ENCODE peak calls at places on chromosomes 3 and 15, in six cellular contexts. S, I, Z, V, B and C are unnamed samples.

GRCh38 chr15:100311099-100311751 is 30.6 kb downstream of the ADAMTS17 start:
- DNase-seq in I (no peak), V (no peak), S (no peak), B (no peak), Z (no peak), C (no peak)

GRCh38 chr3:32381922-32382321 is 9.7 kb upstream of the CMTM7 start:
- DNase-seq in V (no peak), Z (no peak), S (no peak), I (no peak), B (no peak), C (no peak)

GRCh38 chr3:127978636-127979035 is 63.6 kb downstream of the KBTBD12 start:
- DNase-seq in I (peak; percentile 5), Z (no peak), S (no peak), B (no peak), V (no peak), C (no peak)

GRCh38 chr15:89768071-89768500 is 8.0 kb upstream of the MESP2 start:
- DNase-seq in B (no peak), Z (no peak), S (no peak), I (peak; percentile 60), V (no peak), C (no peak)

GRCh38 chr3:9809615-9810356 is at the start of gene TTLL3:
- DNase-seq in S (peak; percentile 66), I (peak; percentile 36), V (no peak), B (no peak), Z (peak; percentile 67), C (peak; percentile 80)

GRCh38 chr3:182837855-182838454 is 44.7 kb downstream of the ATP11B start:
- DNase-seq in B (no peak), V (no peak), Z (no peak), I (peak; percentile 48), S (peak; percentile 46), C (no peak)

GRCh38 chr3:154779571-154779970 is 300.5 kb upstream of the MME start:
- DNase-seq in S (peak; percentile 32), I (peak; percentile 87), Z (no peak), V (no peak), B (no peak), C (no peak)

GRCh38 chr3:46861996-46862688 is 1.1 kb downstream of the MYL3 start:
- DNase-seq in B (no peak), I (no peak), S (no peak), Z (no peak), V (no peak), C (no peak)

GRCh38 chr15:58985443-58985842 is 2.0 kb upstream of the RNF111 start:
- DNase-seq in B (no peak), Z (no peak), V (no peak), S (no peak), I (peak; percentile 19), C (peak; percentile 45)

GRCh38 chr15:40234783-40235182 is 4.1 kb upstream of the PAK6 start:
- DNase-seq in I (no peak), S (no peak), V (no peak), Z (no peak), B (no peak), C (no peak)

GRCh38 chr15:31262901-31263671 is 63.5 kb upstream of the KLF13 start:
- DNase-seq in Z (no peak), B (peak; percentile 33), V (no peak), S (no peak), I (peak; percentile 7), C (no peak)

GRCh38 chr15:75646944-75647364 is 758 bp upstream of the SNX33 start:
- DNase-seq in Z (no peak), V (no peak), S (no peak), I (no peak), B (peak; percentile 38), C (peak; percentile 45)

GRCh38 chr3:13494463-13495350 is 14.6 kb downstream of the HDAC11 start:
- DNase-seq in B (no peak), S (peak; percentile 42), V (no peak), I (peak; percentile 21), Z (peak; percentile 21), C (no peak)

GRCh38 chr15:47266556-47266955 is 450.7 kb upstream of the SEMA6D start:
- DNase-seq in S (no peak), Z (no peak), V (no peak), B (peak; percentile 60), I (no peak), C (no peak)

GRCh38 chr3:195822131-195822696 is 10.5 kb upstream of the MUC4 start:
- DNase-seq in S (no peak), V (no peak), Z (no peak), I (no peak), B (peak; percentile 79), C (no peak)

GRCh38 chr15:81347910-81348309 is 24.0 kb upstream of the STARD5 start:
- DNase-seq in I (no peak), S (no peak), B (no peak), V (no peak), Z (no peak), C (no peak)

GRCh38 chr3:56012732-56013131 is 455.5 kb downstream of the ERC2 start:
- DNase-seq in B (no peak), Z (no peak), V (no peak), I (no peak), S (no peak), C (no peak)

GRCh38 chr3:58575986-58576652 is 1.1 kb downstream of the FAM107A start:
- DNase-seq in B (no peak), S (no peak), I (no peak), Z (no peak), V (no peak), C (no peak)

GRCh38 chr15:70154440-70155347 is 57.0 kb upstream of the TLE3 start:
- DNase-seq in B (no peak), Z (no peak), S (peak; percentile 97), V (no peak), I (peak; percentile 46), C (peak; percentile 38)

GRCh38 chr3:162492446-162493081 is 996.0 kb downstream of the OTOL1 start:
- DNase-seq in S (peak; percentile 47), I (peak; percentile 84), Z (no peak), V (no peak), B (peak; percentile 7), C (no peak)

GRCh38 chr3:184314700-184315505 is 497 bp downstream of the EIF4G1 start:
- DNase-seq in S (peak; percentile 84), V (no peak), B (peak; percentile 54), I (peak; percentile 76), Z (peak; percentile 48), C (no peak)

GRCh38 chr3:115074502-115074901 is 72.6 kb downstream of the ZBTB20 start:
- DNase-seq in I (peak; percentile 77), B (no peak), S (peak; percentile 21), V (no peak), Z (no peak), C (no peak)

GRCh38 chr3:153001428-153001827 is 160.6 kb upstream of the RAP2B start:
- DNase-seq in V (no peak), Z (no peak), S (no peak), I (no peak), B (no peak), C (no peak)

GRCh38 chr3:177596248-177596821 is 399.1 kb upstream of the TBL1XR1 start:
- DNase-seq in B (no peak), S (no peak), I (no peak), Z (no peak), V (no peak), C (no peak)

GRCh38 chr15:41575282-41575681 is 16.3 kb downstream of the TYRO3 start:
- DNase-seq in B (no peak), Z (no peak), I (no peak), S (no peak), V (no peak), C (no peak)

GRCh38 chr3:143627336-143627735 is 220.9 kb downstream of the SLC9A9 start:
- DNase-seq in S (peak; percentile 44), Z (no peak), I (peak; percentile 3), B (no peak), V (no peak), C (no peak)

GRCh38 chr3:159829056-159829995 is 159.3 kb upstream of the IL12A start:
- DNase-seq in B (no peak), I (peak; percentile 64), V (no peak), S (peak; percentile 59), Z (no peak), C (no peak)

GRCh38 chr15:98003528-98003927 is 43.0 kb downstream of the ARRDC4 start:
- DNase-seq in B (peak; percentile 25), V (no peak), Z (no peak), I (no peak), S (no peak), C (no peak)

GRCh38 chr3:51388286-51389029 is 2.6 kb upstream of the RBM15B start:
- DNase-seq in S (peak; percentile 52), I (peak; percentile 20), B (peak; percentile 85), V (no peak), Z (no peak), C (peak; percentile 56)

GRCh38 chr3:21738283-21738682 is 12.7 kb downstream of the ZNF385D start:
- DNase-seq in I (no peak), B (no peak), Z (no peak), V (no peak), S (no peak), C (no peak)

GRCh38 chr3:21734746-21735145 is 16.3 kb downstream of the ZNF385D start:
- DNase-seq in B (no peak), S (no peak), I (no peak), V (no peak), Z (no peak), C (no peak)

GRCh38 chr3:21738935-21739334 is 12.1 kb downstream of the ZNF385D start:
- DNase-seq in Z (no peak), B (no peak), V (no peak), S (no peak), I (no peak), C (no peak)
- H3K14ac ChIP-seq in Z (no peak overlapping the region), B (no peak overlapping the region), V (no peak overlapping the region), S (no peak overlapping the region), I (no peak overlapping the region), C (no peak overlapping the region)

GRCh38 chr15:95368211-95368610 is 962.3 kb upstream of the NR2F2 start:
- DNase-seq in I (no peak), V (no peak), S (peak; percentile 51), B (no peak), Z (no peak), C (no peak)
- H3K23ac ChIP-seq in I (no peak overlapping the region), V (no peak overlapping the region), S (no peak overlapping the region), B (no peak overlapping the region), Z (no peak overlapping the region), C (no peak overlapping the region)

DNA sequence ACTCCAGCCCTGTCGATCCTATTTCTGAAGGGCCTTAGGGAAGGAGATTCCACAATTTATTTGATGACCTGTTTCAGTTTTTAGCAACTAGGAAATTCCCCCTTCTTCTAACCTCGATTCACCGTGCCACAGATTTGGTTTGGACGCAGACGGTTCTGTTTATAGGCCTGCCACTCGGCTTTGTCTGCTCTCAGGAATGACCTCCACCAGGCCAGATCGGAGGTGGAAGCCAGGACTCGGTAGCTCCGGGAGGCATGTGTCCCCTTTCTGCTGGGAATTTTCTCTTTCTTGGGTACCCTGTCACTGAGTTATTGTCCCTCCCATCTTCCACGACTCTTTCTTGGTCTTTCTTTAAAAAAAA is 85.5 kb upstream of the ETV5 start:
- DNase-seq in B (no peak), S (no peak), I (no peak), V (no peak), Z (no peak), C (no peak)
- H3K4me2 ChIP-seq in B (peak overlapping the region; percentile 90), S (peak overlapping the region; percentile 76), I (no peak overlapping the region), V (peak overlapping the region; percentile 94), Z (peak overlapping the region; percentile 95), C (peak overlapping the region; percentile 80)

GRCh38 chr15:65832549-65833364 is 36.5 kb upstream of the RAB11A start:
- DNase-seq in B (peak; percentile 98), V (peak; percentile 74), I (peak; percentile 90), Z (peak; percentile 15), S (peak; percentile 98), C (peak; percentile 91)
- H3K14ac ChIP-seq in B (peak overlapping the region; percentile 1), V (no peak overlapping the region), I (no peak overlapping the region), Z (no peak overlapping the region), S (no peak overlapping the region), C (peak overlapping the region; percentile 47)